ENCODE peak calls at places on chromosomes 6 and 20, in eight cellular contexts. One of them, this sample, is unnamed.

GRCh38 chr6:34182751-34183531 is 37.1 kb upstream of the GRM4 start:
- DNase-seq in GM13977: peak; percentile 81
- DNase-seq in nephron progenitor cell: no peak
- DNase-seq in CD8-positive, alpha-beta T cell: peak; percentile 56
- DNase-seq in omental fat pad: no peak
- DNase-seq in HL-60: peak; percentile 97
- DNase-seq in activated B cell treated with CpG ODN at 0.5 μM for 24 hours: no peak
- DNase-seq in brain microvascular endothelial cell: no peak
- DNase-seq in this sample: peak; percentile 75

GRCh38 chr6:167093922-167094432 is 28.9 kb upstream of the CCR6 start:
- DNase-seq in GM13977: peak; percentile 80
- DNase-seq in nephron progenitor cell: no peak
- DNase-seq in CD8-positive, alpha-beta T cell: peak; percentile 59
- DNase-seq in omental fat pad: no peak
- DNase-seq in HL-60: peak; percentile 51
- DNase-seq in activated B cell treated with CpG ODN at 0.5 μM for 24 hours: peak; percentile 84
- DNase-seq in brain microvascular endothelial cell: no peak
- DNase-seq in this sample: peak; percentile 85

GRCh38 chr6:30227763-30228487 is 14.7 kb upstream of the TRIM26 start:
- DNase-seq in GM13977: peak; percentile 66
- DNase-seq in nephron progenitor cell: no peak
- DNase-seq in CD8-positive, alpha-beta T cell: no peak
- DNase-seq in omental fat pad: no peak
- DNase-seq in HL-60: no peak
- DNase-seq in activated B cell treated with CpG ODN at 0.5 μM for 24 hours: no peak
- DNase-seq in brain microvascular endothelial cell: no peak
- DNase-seq in this sample: peak; percentile 46

GRCh38 chr6:170148709-170149470 is 142.0 kb downstream of the DLL1 start:
- DNase-seq in GM13977: no peak
- DNase-seq in nephron progenitor cell: no peak
- DNase-seq in CD8-positive, alpha-beta T cell: no peak
- DNase-seq in omental fat pad: no peak
- DNase-seq in HL-60: no peak
- DNase-seq in activated B cell treated with CpG ODN at 0.5 μM for 24 hours: no peak
- DNase-seq in brain microvascular endothelial cell: no peak
- DNase-seq in this sample: no peak

GRCh38 chr6:31663087-31663960 is 1.5 kb downstream of the GPANK1 start:
- DNase-seq in GM13977: no peak
- DNase-seq in nephron progenitor cell: no peak
- DNase-seq in CD8-positive, alpha-beta T cell: no peak
- DNase-seq in omental fat pad: no peak
- DNase-seq in HL-60: no peak
- DNase-seq in activated B cell treated with CpG ODN at 0.5 μM for 24 hours: no peak
- DNase-seq in brain microvascular endothelial cell: no peak
- DNase-seq in this sample: no peak

GRCh38 chr6:10266061-10266460 is 148.8 kb downstream of the TFAP2A start:
- DNase-seq in GM13977: no peak
- DNase-seq in nephron progenitor cell: no peak
- DNase-seq in CD8-positive, alpha-beta T cell: no peak
- DNase-seq in omental fat pad: no peak
- DNase-seq in HL-60: no peak
- DNase-seq in activated B cell treated with CpG ODN at 0.5 μM for 24 hours: no peak
- DNase-seq in brain microvascular endothelial cell: no peak
- DNase-seq in this sample: no peak

GRCh38 chr6:55916188-55916587 is 40.8 kb upstream of the BMP5 start:
- DNase-seq in GM13977: no peak
- DNase-seq in nephron progenitor cell: no peak
- DNase-seq in CD8-positive, alpha-beta T cell: no peak
- DNase-seq in omental fat pad: no peak
- DNase-seq in HL-60: no peak
- DNase-seq in activated B cell treated with CpG ODN at 0.5 μM for 24 hours: no peak
- DNase-seq in brain microvascular endothelial cell: peak; percentile 52
- DNase-seq in this sample: no peak

GRCh38 chr6:9612489-9612888 is 802.4 kb downstream of the TFAP2A start:
- DNase-seq in GM13977: no peak
- DNase-seq in nephron progenitor cell: no peak
- DNase-seq in CD8-positive, alpha-beta T cell: no peak
- DNase-seq in omental fat pad: no peak
- DNase-seq in HL-60: no peak
- DNase-seq in activated B cell treated with CpG ODN at 0.5 μM for 24 hours: no peak
- DNase-seq in brain microvascular endothelial cell: peak; percentile 10
- DNase-seq in this sample: no peak

GRCh38 chr6:45929421-45930361 is 86.0 kb downstream of the CLIC5 start:
- DNase-seq in GM13977: no peak
- DNase-seq in nephron progenitor cell: no peak
- DNase-seq in CD8-positive, alpha-beta T cell: no peak
- DNase-seq in omental fat pad: no peak
- DNase-seq in HL-60: no peak
- DNase-seq in activated B cell treated with CpG ODN at 0.5 μM for 24 hours: no peak
- DNase-seq in brain microvascular endothelial cell: no peak
- DNase-seq in this sample: no peak

DNA sequence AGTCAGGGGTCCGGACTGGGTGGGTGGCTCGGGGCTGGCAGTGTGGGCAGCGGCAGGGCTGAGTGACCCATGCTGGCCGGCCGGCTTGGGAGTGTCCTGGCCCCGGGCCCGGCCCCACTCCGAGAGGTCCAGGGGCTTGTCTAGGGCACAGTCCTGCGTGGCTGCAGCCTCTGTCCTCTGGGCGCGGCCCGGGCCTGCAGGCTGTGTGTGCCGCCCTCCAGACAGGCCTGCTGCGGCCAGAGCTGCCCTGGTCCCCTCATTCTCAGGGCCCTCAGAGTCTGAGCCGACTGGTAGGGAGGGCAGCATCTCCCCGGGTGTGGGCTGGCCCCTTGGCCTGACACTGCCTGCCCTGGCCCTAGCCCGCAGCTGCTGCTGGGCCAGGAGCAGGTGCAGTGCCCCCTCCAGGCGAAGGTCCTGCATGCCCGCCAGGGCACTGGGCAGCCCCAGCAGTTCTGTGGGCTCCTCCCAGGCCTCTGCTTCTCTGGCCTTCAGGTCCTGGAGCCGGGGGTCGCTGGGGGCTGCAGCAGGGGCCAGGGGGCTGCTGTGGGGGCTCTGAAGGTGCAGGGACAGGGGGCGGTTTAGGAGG is 6.9 kb upstream of the CABLES2 start:
- DNase-seq in GM13977: no peak
- DNase-seq in nephron progenitor cell: no peak
- DNase-seq in CD8-positive, alpha-beta T cell: no peak
- DNase-seq in omental fat pad: no peak
- DNase-seq in HL-60: no peak
- DNase-seq in activated B cell treated with CpG ODN at 0.5 μM for 24 hours: no peak
- DNase-seq in brain microvascular endothelial cell: no peak
- DNase-seq in this sample: no peak
- TF ChIP-seq CTCF in GM13977: no peak
- TF ChIP-seq CTCF in nephron progenitor cell: no peak
- TF ChIP-seq CTCF in CD8-positive, alpha-beta T cell: no peak
- TF ChIP-seq CTCF in omental fat pad: no peak
- TF ChIP-seq CTCF in HL-60: no peak
- TF ChIP-seq CTCF in activated B cell treated with CpG ODN at 0.5 μM for 24 hours: no peak
- TF ChIP-seq CTCF in brain microvascular endothelial cell: peak; percentile 28
- TF ChIP-seq CTCF in this sample: no peak

DNA sequence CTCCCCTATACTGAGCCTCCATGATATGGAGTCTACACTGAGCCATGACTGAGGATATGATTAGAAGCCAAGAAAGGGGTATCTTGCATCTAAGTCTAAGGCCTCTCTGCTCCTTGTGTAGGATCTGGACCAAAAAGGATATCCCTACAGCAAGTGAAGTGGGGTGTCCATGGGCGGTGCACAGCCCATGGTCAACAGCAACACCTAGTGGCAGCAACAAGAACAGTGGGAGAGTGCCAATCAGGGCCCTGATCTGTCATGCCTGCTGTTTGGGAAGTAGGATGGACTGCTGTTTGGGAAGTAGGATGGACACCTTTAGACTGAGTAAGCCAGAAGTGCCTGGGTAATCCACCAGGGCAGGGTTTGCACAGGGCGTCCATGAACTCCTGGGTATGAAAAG is 22.4 kb downstream of the PTGIS start:
- DNase-seq in GM13977: no peak
- DNase-seq in nephron progenitor cell: no peak
- DNase-seq in CD8-positive, alpha-beta T cell: no peak
- DNase-seq in omental fat pad: no peak
- DNase-seq in HL-60: no peak
- DNase-seq in activated B cell treated with CpG ODN at 0.5 μM for 24 hours: no peak
- DNase-seq in brain microvascular endothelial cell: no peak
- DNase-seq in this sample: no peak
- TF ChIP-seq CTCF in GM13977: no peak
- TF ChIP-seq CTCF in nephron progenitor cell: no peak
- TF ChIP-seq CTCF in CD8-positive, alpha-beta T cell: no peak
- TF ChIP-seq CTCF in omental fat pad: no peak
- TF ChIP-seq CTCF in HL-60: peak; percentile 22
- TF ChIP-seq CTCF in activated B cell treated with CpG ODN at 0.5 μM for 24 hours: no peak
- TF ChIP-seq CTCF in brain microvascular endothelial cell: peak; percentile 53
- TF ChIP-seq CTCF in this sample: no peak

GRCh38 chr20:62402456-62402855 is 4.6 kb downstream of the CABLES2 start:
- DNase-seq in GM13977: no peak
- DNase-seq in nephron progenitor cell: no peak
- DNase-seq in CD8-positive, alpha-beta T cell: no peak
- DNase-seq in omental fat pad: no peak
- DNase-seq in HL-60: no peak
- DNase-seq in activated B cell treated with CpG ODN at 0.5 μM for 24 hours: no peak
- DNase-seq in brain microvascular endothelial cell: no peak
- DNase-seq in this sample: no peak

GRCh38 chr20:62403331-62403730 is 3.8 kb downstream of the CABLES2 start:
- DNase-seq in GM13977: no peak
- DNase-seq in nephron progenitor cell: no peak
- DNase-seq in CD8-positive, alpha-beta T cell: no peak
- DNase-seq in omental fat pad: no peak
- DNase-seq in HL-60: no peak
- DNase-seq in activated B cell treated with CpG ODN at 0.5 μM for 24 hours: no peak
- DNase-seq in brain microvascular endothelial cell: no peak
- DNase-seq in this sample: no peak

GRCh38 chr20:62400541-62400940 is 6.5 kb downstream of the CABLES2 start:
- DNase-seq in GM13977: no peak
- DNase-seq in nephron progenitor cell: no peak
- DNase-seq in CD8-positive, alpha-beta T cell: no peak
- DNase-seq in omental fat pad: no peak
- DNase-seq in HL-60: no peak
- DNase-seq in activated B cell treated with CpG ODN at 0.5 μM for 24 hours: no peak
- DNase-seq in brain microvascular endothelial cell: no peak
- DNase-seq in this sample: no peak

GRCh38 chr20:62400021-62400420 is 7.1 kb downstream of the CABLES2 start:
- DNase-seq in GM13977: no peak
- DNase-seq in nephron progenitor cell: no peak
- DNase-seq in CD8-positive, alpha-beta T cell: no peak
- DNase-seq in omental fat pad: no peak
- DNase-seq in HL-60: no peak
- DNase-seq in activated B cell treated with CpG ODN at 0.5 μM for 24 hours: no peak
- DNase-seq in brain microvascular endothelial cell: no peak
- DNase-seq in this sample: no peak

GRCh38 chr20:62401331-62401779 is 5.7 kb downstream of the CABLES2 start:
- DNase-seq in GM13977: no peak
- DNase-seq in nephron progenitor cell: peak; percentile 53
- DNase-seq in CD8-positive, alpha-beta T cell: no peak
- DNase-seq in omental fat pad: no peak
- DNase-seq in HL-60: no peak
- DNase-seq in activated B cell treated with CpG ODN at 0.5 μM for 24 hours: no peak
- DNase-seq in brain microvascular endothelial cell: no peak
- DNase-seq in this sample: no peak
- TF ChIP-seq CTCF in GM13977: no peak
- TF ChIP-seq CTCF in nephron progenitor cell: peak; percentile 42
- TF ChIP-seq CTCF in CD8-positive, alpha-beta T cell: no peak
- TF ChIP-seq CTCF in omental fat pad: no peak
- TF ChIP-seq CTCF in HL-60: no peak
- TF ChIP-seq CTCF in activated B cell treated with CpG ODN at 0.5 μM for 24 hours: no peak
- TF ChIP-seq CTCF in brain microvascular endothelial cell: peak; percentile 40
- TF ChIP-seq CTCF in this sample: no peak

GRCh38 chr6:15329154-15329781 is 83.4 kb downstream of the JARID2 start:
- DNase-seq in GM13977: no peak
- DNase-seq in nephron progenitor cell: no peak
- DNase-seq in CD8-positive, alpha-beta T cell: no peak
- DNase-seq in omental fat pad: no peak
- DNase-seq in HL-60: no peak
- DNase-seq in activated B cell treated with CpG ODN at 0.5 μM for 24 hours: no peak
- DNase-seq in brain microvascular endothelial cell: peak; percentile 95
- DNase-seq in this sample: no peak

GRCh38 chr6:15325540-15325955 is 79.7 kb downstream of the JARID2 start:
- DNase-seq in GM13977: no peak
- DNase-seq in nephron progenitor cell: no peak
- DNase-seq in CD8-positive, alpha-beta T cell: no peak
- DNase-seq in omental fat pad: no peak
- DNase-seq in HL-60: no peak
- DNase-seq in activated B cell treated with CpG ODN at 0.5 μM for 24 hours: no peak
- DNase-seq in brain microvascular endothelial cell: no peak
- DNase-seq in this sample: no peak

GRCh38 chr6:15324427-15324985 is 78.6 kb downstream of the JARID2 start:
- DNase-seq in GM13977: no peak
- DNase-seq in nephron progenitor cell: no peak
- DNase-seq in CD8-positive, alpha-beta T cell: no peak
- DNase-seq in omental fat pad: no peak
- DNase-seq in HL-60: no peak
- DNase-seq in activated B cell treated with CpG ODN at 0.5 μM for 24 hours: no peak
- DNase-seq in brain microvascular endothelial cell: no peak
- DNase-seq in this sample: no peak

GRCh38 chr6:15326072-15326614 is 80.3 kb downstream of the JARID2 start:
- DNase-seq in GM13977: no peak
- DNase-seq in nephron progenitor cell: no peak
- DNase-seq in CD8-positive, alpha-beta T cell: no peak
- DNase-seq in omental fat pad: no peak
- DNase-seq in HL-60: no peak
- DNase-seq in activated B cell treated with CpG ODN at 0.5 μM for 24 hours: no peak
- DNase-seq in brain microvascular endothelial cell: no peak
- DNase-seq in this sample: no peak

GRCh38 chr6:15327271-15327670 is 81.4 kb downstream of the JARID2 start:
- DNase-seq in GM13977: no peak
- DNase-seq in nephron progenitor cell: peak; percentile 15
- DNase-seq in CD8-positive, alpha-beta T cell: peak; percentile 18
- DNase-seq in omental fat pad: no peak
- DNase-seq in HL-60: peak; percentile 52
- DNase-seq in activated B cell treated with CpG ODN at 0.5 μM for 24 hours: no peak
- DNase-seq in brain microvascular endothelial cell: no peak
- DNase-seq in this sample: peak; percentile 28
- TF ChIP-seq CTCF in GM13977: peak; percentile 53
- TF ChIP-seq CTCF in nephron progenitor cell: no peak
- TF ChIP-seq CTCF in CD8-positive, alpha-beta T cell: peak; percentile 41
- TF ChIP-seq CTCF in omental fat pad: no peak
- TF ChIP-seq CTCF in HL-60: no peak
- TF ChIP-seq CTCF in activated B cell treated with CpG ODN at 0.5 μM for 24 hours: no peak
- TF ChIP-seq CTCF in brain microvascular endothelial cell: peak; percentile 42
- TF ChIP-seq CTCF in this sample: peak; percentile 17

GRCh38 chr6:60867548-60867947 is 1418.5 kb downstream of the KHDRBS2 start:
- DNase-seq in GM13977: no peak
- DNase-seq in nephron progenitor cell: no peak
- DNase-seq in CD8-positive, alpha-beta T cell: no peak
- DNase-seq in omental fat pad: no peak
- DNase-seq in HL-60: no peak
- DNase-seq in activated B cell treated with CpG ODN at 0.5 μM for 24 hours: no peak
- DNase-seq in brain microvascular endothelial cell: no peak
- DNase-seq in this sample: no peak
- TF ChIP-seq CTCF in GM13977: no peak
- TF ChIP-seq CTCF in nephron progenitor cell: no peak
- TF ChIP-seq CTCF in CD8-positive, alpha-beta T cell: no peak
- TF ChIP-seq CTCF in omental fat pad: no peak
- TF ChIP-seq CTCF in HL-60: no peak
- TF ChIP-seq CTCF in activated B cell treated with CpG ODN at 0.5 μM for 24 hours: no peak
- TF ChIP-seq CTCF in brain microvascular endothelial cell: no peak
- TF ChIP-seq CTCF in this sample: no peak

This sample was measured in GM20000.